ENCODE peak calls at places on chromosomes 2 and 18, in four cellular contexts. Y is HEK293T, X is HepG2, C is K562. Q is an unnamed sample.

GRCh38 chr2:25524507-25524906 is 148.9 kb downstream of the DTNB start:
- DNase-seq in Y (no peak), X (no peak), C (no peak), Q (no peak)

GRCh38 chr2:237614151-237614720 is 13.2 kb upstream of the LRRFIP1 start:
- DNase-seq in Y (no peak), X (peak), C (no peak), Q (peak)

GRCh38 chr18:33946322-33946721 is 278.4 kb downstream of the NOL4 start:
- DNase-seq in Y (no peak), X (no peak), C (no peak), Q (no peak)

GRCh38 chr2:231887756-231888155 is 38.4 kb downstream of the NPPC start:
- DNase-seq in Y (no peak), X (no peak), C (no peak), Q (no peak)

GRCh38 chr2:16608661-16609643 is 56.7 kb downstream of the CYRIA start:
- DNase-seq in Y (peak), X (peak), C (peak), Q (peak)

GRCh38 chr2:233359823-233360222 is 5.5 kb downstream of the DGKD start:
- DNase-seq in Y (no peak), X (no peak), C (no peak), Q (no peak)

GRCh38 chr2:82027901-82028570 is 1723.5 kb upstream of the LRRTM1 start:
- DNase-seq in Y (no peak), X (no peak), C (no peak), Q (no peak)

GRCh38 chr2:120751553-120751952 is 15.9 kb downstream of the GLI2 start:
- DNase-seq in Y (no peak), X (no peak), C (no peak), Q (no peak)

GRCh38 chr2:237922641-237923361 is 44.0 kb upstream of the UBE2F start:
- DNase-seq in Y (no peak), X (no peak), C (no peak), Q (no peak)

GRCh38 chr2:168448980-168449379 is 7.1 kb upstream of the CERS6 start:
- DNase-seq in Y (no peak), X (no peak), C (no peak), Q (no peak)

GRCh38 chr2:11082880-11083279 is 72.4 kb upstream of the SLC66A3 start:
- DNase-seq in Y (no peak), X (no peak), C (no peak), Q (no peak)

GRCh38 chr2:158781562-158781961 is 13.6 kb upstream of the DAPL1 start:
- DNase-seq in Y (no peak), X (no peak), C (no peak), Q (no peak)

GRCh38 chr2:69917854-69918253 is 2.9 kb downstream of the MXD1 start:
- DNase-seq in Y (no peak), X (no peak), C (peak), Q (no peak)

GRCh38 chr2:240594511-240595380 is 8.2 kb downstream of the CAPN10 start:
- DNase-seq in Y (no peak), X (no peak), C (no peak), Q (peak)

GRCh38 chr2:48519608-48520007 is 10.3 kb upstream of the STON1 start:
- DNase-seq in Y (no peak), X (no peak), C (no peak), Q (no peak)

GRCh38 chr2:173117678-173118077 is 42.0 kb downstream of the MAP3K20 start:
- DNase-seq in Y (no peak), X (no peak), C (no peak), Q (no peak)

GRCh38 chr2:135091681-135092080 is 39.6 kb downstream of the RAB3GAP1 start:
- DNase-seq in Y (no peak), X (peak), C (no peak), Q (no peak)

GRCh38 chr2:176105727-176106635 is 1.1 kb upstream of the HOXD11 start:
- DNase-seq in Y (no peak), X (no peak), C (no peak), Q (no peak)

GRCh38 chr2:29042581-29043075 is 31.7 kb downstream of the PCARE start:
- DNase-seq in Y (no peak), X (no peak), C (no peak), Q (no peak)

GRCh38 chr2:160062283-160063005 is at the start of gene PLA2R1:
- DNase-seq in Y (no peak), X (no peak), C (no peak), Q (peak)

GRCh38 chr2:210000464-210001324 is 1.7 kb upstream of the RPE start:
- DNase-seq in Y (no peak), X (no peak), C (no peak), Q (no peak)

GRCh38 chr2:119311371-119311770 is 55.3 kb downstream of the C2orf76 start:
- DNase-seq in Y (no peak), X (no peak), C (peak), Q (peak)

GRCh38 chr2:191945623-191946022 is 98.7 kb upstream of the CAVIN2 start:
- DNase-seq in Y (no peak), X (peak), C (no peak), Q (no peak)

GRCh38 chr2:126856403-126856802 is 42.3 kb upstream of the TEX51 start:
- DNase-seq in Y (no peak), X (no peak), C (no peak), Q (no peak)

GRCh38 chr2:198782734-198783133 is 675.0 kb downstream of the SATB2 start:
- DNase-seq in Y (no peak), X (no peak), C (no peak), Q (no peak)

GRCh38 chr18:58176915-58177717 is 133.1 kb downstream of the NEDD4L start:
- DNase-seq in Y (no peak), X (no peak), C (no peak), Q (no peak)

GRCh38 chr2:165074884-165075283 is 119.6 kb upstream of the SLC38A11 start:
- DNase-seq in Y (no peak), X (no peak), C (no peak), Q (no peak)
- TF ChIP-seq ELF4 in Y (no peak), X (no peak), C (no peak), Q (no peak)

GRCh38 chr2:12265646-12266045 is 451.1 kb upstream of the TRIB2 start:
- DNase-seq in Y (no peak), X (no peak), C (no peak), Q (no peak)

GRCh38 chr2:12261993-12262680 is 454.6 kb upstream of the TRIB2 start:
- DNase-seq in Y (no peak), X (no peak), C (no peak), Q (no peak)

GRCh38 chr2:12259497-12259896 is 457.2 kb upstream of the TRIB2 start:
- DNase-seq in Y (no peak), X (no peak), C (no peak), Q (no peak)

GRCh38 chr2:12263730-12264129 is 453.0 kb upstream of the TRIB2 start:
- DNase-seq in Y (no peak), X (no peak), C (no peak), Q (no peak)

GRCh38 chr2:12262681-12263436 is 453.9 kb upstream of the TRIB2 start:
- DNase-seq in Y (no peak), X (no peak), C (no peak), Q (no peak)
- TF ChIP-seq ELF4 in Y (no peak), X (no peak), C (no peak), Q (no peak)

DNA sequence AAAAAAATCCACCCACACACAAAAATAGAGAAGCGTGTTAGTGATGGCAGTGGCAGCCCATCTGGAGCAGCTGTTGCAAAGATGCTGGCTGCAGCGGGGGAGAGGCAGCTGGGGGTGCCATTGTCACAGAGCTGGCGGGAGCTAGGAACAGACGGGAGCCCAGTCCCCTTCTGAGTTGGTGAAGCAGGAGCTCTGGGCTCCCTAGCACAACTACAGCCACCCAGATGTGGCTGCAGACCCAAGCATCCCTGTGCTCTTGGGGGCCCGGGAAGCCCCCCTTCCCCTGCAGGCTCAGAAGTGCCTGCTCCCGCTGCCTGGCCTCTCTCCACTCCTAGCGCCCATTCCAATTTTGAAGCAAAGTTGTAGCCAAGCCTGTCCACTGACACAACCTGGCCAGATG is 366.6 kb upstream of the MC4R start:
- DNase-seq in Y (no peak), X (no peak), C (no peak), Q (no peak)
- TF ChIP-seq ELF4 in Y (no peak), X (no peak), C (no peak), Q (no peak)

GRCh38 chr2:190405995-190406394 is 2.2 kb upstream of the MFSD6 start:
- DNase-seq in Y (no peak), X (no peak), C (no peak), Q (no peak)
- TF ChIP-seq ELF4 in Y (no peak), X (no peak), C (no peak), Q (no peak)

DNA sequence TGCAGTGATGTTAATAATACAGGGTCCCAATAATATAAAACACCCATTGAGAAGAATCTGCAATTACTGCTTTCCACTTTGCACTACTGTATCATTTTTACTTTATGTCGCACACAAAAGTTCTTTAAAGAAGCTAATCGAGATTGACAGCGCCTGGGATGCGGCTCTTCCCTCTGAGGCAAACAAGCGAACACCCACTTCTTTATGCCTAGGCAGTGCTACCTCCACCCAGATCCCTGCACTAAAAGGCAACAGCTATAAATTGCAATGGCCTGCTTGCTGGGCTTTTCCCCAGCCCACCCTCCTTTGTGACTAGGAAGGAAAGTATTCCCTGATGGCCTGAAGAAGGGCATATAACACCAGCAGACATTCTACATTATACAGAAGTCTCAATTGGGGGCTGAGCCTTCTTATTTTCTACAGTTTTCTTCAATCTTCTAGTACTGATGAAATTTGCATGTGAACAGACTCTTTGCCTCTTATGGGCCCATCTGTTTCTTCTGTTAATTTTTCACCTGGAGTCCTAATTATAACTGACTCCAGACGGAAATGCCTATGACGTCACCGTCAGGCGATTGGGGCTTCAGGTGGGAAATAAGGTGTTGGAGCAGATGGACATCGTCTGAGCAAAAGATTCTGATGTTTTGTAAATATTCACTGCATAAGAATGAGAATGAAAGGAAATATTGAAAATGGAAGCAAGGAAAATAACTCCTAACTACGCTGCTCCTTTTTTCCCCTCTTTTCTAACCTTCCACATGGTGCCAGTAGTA is 138.9 kb upstream of the DCC start:
- DNase-seq in Y (no peak), X (no peak), C (no peak), Q (no peak)
- TF ChIP-seq ELF4 in Y (no peak), X (no peak), C (no peak), Q (no peak)

Q was measured in WTC11.